ENCODE peak calls at places on chromosomes 5 and 9, in nine cellular contexts. V is SW 1271; L is fibroblast of gingiva; T is EH; C is activated CD4-positive, alpha-beta T cell treated with anti-CD3 and anti-CD28 coated beads, Interleukin-2, amount 50 U/mL, for 48 hours; I is stimulated activated CD8-positive, alpha-beta memory T cell treated with anti-CD3 and anti-CD28 coated beads, Interleukin-7, amount 100 ng/mL, for 24 hours; B is iPS DF 6.9; F is HuH-7; E is body of pancreas. O is an unnamed sample.

GRCh38 chr9:90891656-90892055 is 90.0 kb downstream of the SYK start:
- DNase-seq in V (no peak), L (no peak), T (no peak), C (no peak), I (no peak), B (no peak), F (no peak), E (no peak), O (no peak)

GRCh38 chr9:121861501-121862180 is 210.2 kb downstream of the DAB2IP start:
- DNase-seq in V (no peak), L (no peak), T (peak; percentile 63), C (no peak), I (no peak), B (no peak), F (peak; percentile 72), E (peak; percentile 21), O (no peak)

GRCh38 chr5:74762599-74762998 is 4.3 kb downstream of the GFM2 start:
- DNase-seq in V (peak; percentile 95), L (peak; percentile 51), T (peak; percentile 72), C (peak; percentile 18), I (no peak), B (no peak), F (no peak), E (no peak), O (no peak)

GRCh38 chr9:13351768-13352386 is 72.4 kb upstream of the MPDZ start:
- DNase-seq in V (no peak), L (peak; percentile 59), T (peak; percentile 60), C (no peak), I (no peak), B (no peak), F (peak; percentile 0), E (no peak), O (no peak)

GRCh38 chr5:115773010-115773580 is 43.4 kb downstream of the CDO1 start:
- DNase-seq in V (no peak), L (no peak), T (no peak), C (no peak), I (no peak), B (no peak), F (no peak), E (no peak), O (no peak)

GRCh38 chr9:79489241-79490000 is 82.3 kb upstream of the TLE4 start:
- DNase-seq in V (no peak), L (peak; percentile 78), T (peak; percentile 92), C (no peak), I (no peak), B (no peak), F (peak; percentile 6), E (peak; percentile 60), O (no peak)

GRCh38 chr9:35067056-35067455 is 5.4 kb downstream of the VCP start:
- DNase-seq in V (no peak), L (no peak), T (no peak), C (no peak), I (no peak), B (no peak), F (no peak), E (no peak), O (no peak)

GRCh38 chr9:13491138-13491492 is 211.6 kb upstream of the MPDZ start:
- DNase-seq in V (no peak), L (peak; percentile 51), T (no peak), C (no peak), I (no peak), B (no peak), F (no peak), E (no peak), O (no peak)

GRCh38 chr9:129888809-129889460 is 53.7 kb downstream of the USP20 start:
- DNase-seq in V (no peak), L (no peak), T (no peak), C (peak; percentile 44), I (no peak), B (no peak), F (no peak), E (no peak), O (no peak)

GRCh38 chr5:1704676-1705075 is 95.0 kb downstream of the MRPL36 start:
- DNase-seq in V (no peak), L (no peak), T (no peak), C (no peak), I (no peak), B (no peak), F (no peak), E (no peak), O (no peak)

GRCh38 chr9:108756746-108757490 is 98.9 kb downstream of the ACTL7B start:
- DNase-seq in V (no peak), L (no peak), T (no peak), C (no peak), I (no peak), B (no peak), F (peak; percentile 36), E (no peak), O (no peak)

GRCh38 chr9:133974631-133975341 is 17.3 kb downstream of the VAV2 start:
- DNase-seq in V (no peak), L (no peak), T (no peak), C (no peak), I (no peak), B (no peak), F (no peak), E (peak; percentile 74), O (no peak)

GRCh38 chr9:123410281-123410910 is 54.4 kb downstream of the CRB2 start:
- DNase-seq in V (no peak), L (no peak), T (no peak), C (no peak), I (no peak), B (no peak), F (no peak), E (no peak), O (no peak)

GRCh38 chr5:133589286-133589685 is 23.1 kb downstream of the FSTL4 start:
- DNase-seq in V (no peak), L (no peak), T (no peak), C (no peak), I (no peak), B (no peak), F (no peak), E (no peak), O (no peak)

O was measured in NCI-H187.